ENCODE peak calls at places on chromosomes 12 and 14, in eight cellular contexts. C is right cardiac atrium; N is dorsolateral prefrontal cortex; U is CD8-positive, alpha-beta T cell; L is gastrocnemius medialis; S is lower lobe of right lung; I is DND-41; P is SJSA1. J is an unnamed sample. For H3K27me3, the result is how much of the 10 kb centered on the place peaks cover.

GRCh38 chr14:60515696-60516284 is 6.8 kb downstream of the SIX6 start:
- DNase-seq in C (no peak), N (no peak), U (no peak), L (no peak), S (no peak), I (no peak), P (no peak), J (no peak)

GRCh38 chr12:98896938-98897337 is 251.8 kb downstream of the APAF1 start:
- DNase-seq in C (no peak), N (no peak), U (no peak), L (no peak), S (no peak), I (peak), P (no peak), J (no peak)

GRCh38 chr14:58677525-58677924 is 39.8 kb downstream of the DACT1 start:
- DNase-seq in C (no peak), N (no peak), U (no peak), L (no peak), S (no peak), I (no peak), P (no peak), J (no peak)

GRCh38 chr12:32285484-32285883 is 113.9 kb upstream of the FGD4 start:
- DNase-seq in C (no peak), N (no peak), U (no peak), L (no peak), S (no peak), I (no peak), P (no peak), J (no peak)

GRCh38 chr12:95607642-95608041 is 56.4 kb upstream of the USP44 start:
- DNase-seq in C (no peak), N (no peak), U (no peak), L (no peak), S (no peak), I (no peak), P (no peak), J (no peak)

GRCh38 chr14:37819155-37820015 is 224.0 kb downstream of the TTC6 start:
- DNase-seq in C (no peak), N (no peak), U (no peak), L (no peak), S (no peak), I (no peak), P (no peak), J (no peak)

GRCh38 chr12:44851586-44851985 is 24.5 kb downstream of the NELL2 start:
- DNase-seq in C (no peak), N (no peak), U (no peak), L (no peak), S (no peak), I (no peak), P (no peak), J (no peak)

GRCh38 chr14:47195582-47195981 is 479.8 kb downstream of the MDGA2 start:
- DNase-seq in C (no peak), N (no peak), U (no peak), L (no peak), S (no peak), I (no peak), P (no peak), J (no peak)

GRCh38 chr14:38971258-38971921 is 131.6 kb downstream of the SEC23A start:
- DNase-seq in C (no peak), N (no peak), U (no peak), L (no peak), S (no peak), I (no peak), P (no peak), J (no peak)

GRCh38 chr12:54968181-54968730 is 16.3 kb downstream of the TESPA1 start:
- DNase-seq in C (no peak), N (no peak), U (no peak), L (no peak), S (no peak), I (no peak), P (no peak), J (no peak)

GRCh38 chr14:98207466-98207865 is 1064.5 kb downstream of the BCL11B start:
- DNase-seq in C (no peak), N (no peak), U (no peak), L (no peak), S (no peak), I (peak), P (no peak), J (no peak)

GRCh38 chr14:100079606-100080005 is 14.4 kb downstream of the EVL start:
- DNase-seq in C (no peak), N (no peak), U (no peak), L (no peak), S (no peak), I (peak), P (no peak), J (no peak)

GRCh38 chr12:93102289-93102688 is 173.2 kb upstream of the EEA1 start:
- DNase-seq in C (no peak), N (no peak), U (no peak), L (no peak), S (no peak), I (no peak), P (no peak), J (no peak)

GRCh38 chr12:65525501-65526141 is 247.1 kb downstream of the MSRB3 start:
- DNase-seq in C (no peak), N (no peak), U (no peak), L (no peak), S (no peak), I (no peak), P (peak), J (no peak)

GRCh38 chr12:110253176-110253575 is 27.9 kb upstream of the ATP2A2 start:
- DNase-seq in C (peak), N (no peak), U (no peak), L (peak), S (peak), I (no peak), P (no peak), J (peak)

GRCh38 chr14:36091096-36091495 is 85.4 kb downstream of the PTCSC3 start:
- DNase-seq in C (no peak), N (no peak), U (no peak), L (no peak), S (no peak), I (no peak), P (peak), J (peak)

GRCh38 chr14:68459480-68460136 is 333.3 kb downstream of the ZFP36L1 start:
- DNase-seq in C (no peak), N (no peak), U (no peak), L (no peak), S (no peak), I (no peak), P (no peak), J (no peak)

GRCh38 chr12:116466536-116466935 is 92.6 kb upstream of the MAP1LC3B2 start:
- DNase-seq in C (no peak), N (no peak), U (no peak), L (no peak), S (no peak), I (no peak), P (no peak), J (no peak)

GRCh38 chr12:123421314-123421713 is 15.2 kb downstream of the RILPL2 start:
- DNase-seq in C (no peak), N (no peak), U (no peak), L (no peak), S (no peak), I (no peak), P (no peak), J (no peak)

GRCh38 chr14:31124197-31124596 is 83.4 kb downstream of the HECTD1 start:
- DNase-seq in C (no peak), N (no peak), U (no peak), L (no peak), S (no peak), I (peak), P (peak), J (no peak)

GRCh38 chr12:6273209-6273928 is 37.1 kb upstream of the PLEKHG6 start:
- DNase-seq in C (no peak), N (no peak), U (no peak), L (no peak), S (peak), I (no peak), P (no peak), J (no peak)

GRCh38 chr14:30193791-30194407 is 266.3 kb upstream of the PRKD1 start:
- DNase-seq in C (no peak), N (no peak), U (no peak), L (no peak), S (no peak), I (no peak), P (peak), J (no peak)

GRCh38 chr12:105414088-105414487 is 83.6 kb downstream of the C12orf75 start:
- DNase-seq in C (no peak), N (no peak), U (no peak), L (no peak), S (no peak), I (no peak), P (no peak), J (no peak)

GRCh38 chr14:103155013-103155412 is 31.8 kb downstream of the TNFAIP2 start:
- DNase-seq in C (peak), N (no peak), U (no peak), L (peak), S (peak), I (no peak), P (peak), J (peak)

GRCh38 chr14:64510825-64511679 is 6.5 kb downstream of the ZBTB1 start:
- DNase-seq in C (no peak), N (no peak), U (peak), L (peak), S (no peak), I (peak), P (peak), J (no peak)

GRCh38 chr12:123471374-123472068 is 13.6 kb downstream of the SNRNP35 start:
- DNase-seq in C (peak), N (peak), U (no peak), L (peak), S (no peak), I (no peak), P (no peak), J (no peak)

GRCh38 chr12:41777064-41777790 is 367.4 kb downstream of the GXYLT1 start:
- DNase-seq in C (no peak), N (no peak), U (no peak), L (no peak), S (no peak), I (no peak), P (no peak), J (no peak)

GRCh38 chr12:12684375-12685106 is 11.4 kb downstream of the GPR19 start:
- DNase-seq in C (no peak), N (peak), U (no peak), L (no peak), S (no peak), I (peak), P (no peak), J (no peak)

GRCh38 chr12:10636611-10637010 is 23.2 kb upstream of the MAGOHB start:
- DNase-seq in C (no peak), N (no peak), U (no peak), L (no peak), S (no peak), I (no peak), P (no peak), J (no peak)

GRCh38 chr12:4270670-4271432 is 2.7 kb upstream of the CCND2 start:
- DNase-seq in C (peak), N (no peak), U (peak), L (peak), S (peak), I (peak), P (no peak), J (peak)

GRCh38 chr14:77314043-77314442 is 6.6 kb downstream of the POMT2 start:
- DNase-seq in C (no peak), N (no peak), U (no peak), L (peak), S (no peak), I (no peak), P (peak), J (no peak)

GRCh38 chr12:69415471-69416275 is 54.5 kb upstream of the FRS2 start:
- DNase-seq in C (peak), N (no peak), U (no peak), L (peak), S (no peak), I (peak), P (peak), J (no peak)

GRCh38 chr14:54577977-54578376 is 11.0 kb downstream of the SAMD4A start:
- DNase-seq in C (no peak), N (no peak), U (no peak), L (no peak), S (no peak), I (no peak), P (peak), J (no peak)

GRCh38 chr14:95394981-95395737 is 75.5 kb upstream of the CLMN start:
- DNase-seq in C (no peak), N (no peak), U (no peak), L (peak), S (no peak), I (no peak), P (no peak), J (no peak)

GRCh38 chr12:191541-191940 is 22.4 kb downstream of the SLC6A12 start:
- DNase-seq in C (no peak), N (no peak), U (no peak), L (no peak), S (no peak), I (no peak), P (no peak), J (no peak)
- H3K27me3 ChIP-seq in C (under half), N (under half), U (under half), L (under half), S (under half), I (under half), P (half or more), J (under half)

DNA sequence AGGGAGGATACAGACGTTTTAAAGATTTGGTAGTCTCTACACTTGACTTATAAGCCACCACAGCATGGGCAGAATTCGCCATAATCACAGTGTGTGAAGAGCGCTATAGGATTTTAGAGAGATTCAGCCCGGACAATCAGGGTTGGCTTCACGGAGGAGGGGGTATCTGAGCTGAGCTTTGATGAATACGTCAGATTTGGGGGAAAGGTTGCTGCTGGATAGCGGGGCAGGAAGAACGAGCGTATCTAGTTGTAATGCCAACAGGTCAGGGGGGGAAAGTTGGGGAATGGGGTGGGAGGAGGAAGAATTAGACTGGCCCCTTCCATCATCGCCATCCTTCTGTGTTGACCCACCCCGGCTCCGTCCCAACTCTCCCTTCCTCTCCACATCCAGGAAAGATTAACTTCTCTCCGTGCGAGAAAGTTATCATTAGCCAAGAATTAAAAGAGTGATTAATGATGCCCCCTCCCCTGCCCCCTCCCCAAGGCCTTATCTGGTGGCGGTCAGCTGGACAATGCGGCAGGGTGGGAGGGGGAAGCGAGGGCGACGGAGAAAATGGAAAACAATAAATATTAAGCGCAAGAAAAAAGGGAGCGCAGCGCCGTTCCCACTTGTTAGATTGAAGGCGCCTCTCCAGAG is 13.5 kb upstream of the GPATCH2L start:
- DNase-seq in C (no peak), N (no peak), U (no peak), L (no peak), S (no peak), I (no peak), P (no peak), J (no peak)
- H3K27me3 ChIP-seq in C (under half), N (under half), U (under half), L (under half), S (half or more), I (under half), P (under half), J (under half)

GRCh38 chr12:114674201-114675047 is 9.6 kb downstream of the TBX3 start:
- DNase-seq in C (peak), N (no peak), U (no peak), L (no peak), S (no peak), I (no peak), P (no peak), J (no peak)
- H3K27me3 ChIP-seq in C (under half), N (half or more), U (under half), L (under half), S (under half), I (under half), P (under half), J (under half)

GRCh38 chr12:48819986-48820385 is 1.7 kb downstream of the CACNB3 start:
- DNase-seq in C (no peak), N (no peak), U (no peak), L (no peak), S (no peak), I (no peak), P (no peak), J (no peak)

GRCh38 chr12:48820406-48820805 is 2.1 kb downstream of the CACNB3 start:
- DNase-seq in C (no peak), N (no peak), U (no peak), L (no peak), S (no peak), I (no peak), P (no peak), J (no peak)

GRCh38 chr12:48816148-48816854 is 2.0 kb upstream of the CACNB3 start:
- DNase-seq in C (no peak), N (no peak), U (no peak), L (no peak), S (no peak), I (no peak), P (no peak), J (no peak)

GRCh38 chr12:48818831-48819590 is 715 bp downstream of the CACNB3 start:
- DNase-seq in C (peak), N (no peak), U (no peak), L (no peak), S (no peak), I (no peak), P (no peak), J (no peak)

GRCh38 chr12:48817957-48818830 is at the start of gene CACNB3:
- DNase-seq in C (peak), N (no peak), U (peak), L (peak), S (peak), I (peak), P (peak), J (peak)
- H3K27me3 ChIP-seq in C (under half), N (under half), U (under half), L (under half), S (under half), I (under half), P (under half), J (under half)

GRCh38 chr12:15276088-15276698 is 46.1 kb upstream of the PTPRO start:
- DNase-seq in C (no peak), N (no peak), U (no peak), L (no peak), S (no peak), I (no peak), P (peak), J (no peak)

GRCh38 chr12:15278816-15279658 is 43.3 kb upstream of the PTPRO start:
- DNase-seq in C (peak), N (no peak), U (no peak), L (peak), S (peak), I (no peak), P (no peak), J (no peak)

DNA sequence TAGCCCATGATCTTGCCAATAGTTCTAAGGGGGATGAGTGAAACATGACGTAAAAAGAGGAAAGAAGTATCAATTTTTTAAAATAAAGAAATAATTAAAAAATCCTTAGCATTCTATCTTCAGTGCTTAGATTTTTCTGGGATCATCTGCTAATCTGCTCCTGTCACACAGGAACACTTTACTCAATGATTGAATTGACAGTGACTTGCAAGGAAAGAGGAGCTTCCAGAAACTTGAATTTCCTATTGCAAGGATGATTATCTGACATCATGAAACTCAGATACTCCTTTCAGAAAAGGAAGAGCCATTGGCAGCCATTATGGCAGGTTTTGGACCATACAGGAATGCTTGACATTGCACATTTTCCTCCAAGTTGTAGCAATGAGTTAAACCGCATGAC is 41.4 kb upstream of the PTPRO start:
- DNase-seq in C (no peak), N (no peak), U (no peak), L (no peak), S (no peak), I (no peak), P (no peak), J (no peak)
- H3K27me3 ChIP-seq in C (under half), N (under half), U (under half), L (under half), S (under half), I (under half), P (under half), J (under half)

GRCh38 chr14:71931492-71932228 is 569 bp upstream of the RGS6 start:
- DNase-seq in C (peak), N (peak), U (no peak), L (no peak), S (peak), I (no peak), P (no peak), J (no peak)
- H3K27me3 ChIP-seq in C (under half), N (under half), U (under half), L (under half), S (under half), I (under half), P (under half), J (under half)

J was measured in right lobe of liver.